ENCODE peak calls at places on chromosomes 16 and 17, in ten cellular contexts. P, K, F, Y, E, G, W, N, V and C are unnamed samples.

GRCh38 chr17:69093279-69093789 is 32.6 kb upstream of the ABCA9 start:
- DNase-seq in P (no peak), K (peak; percentile 32), F (no peak), Y (no peak), E (no peak), G (no peak), W (no peak), N (no peak), V (no peak), C (no peak)

GRCh38 chr17:47720754-47721533 is 12.1 kb upstream of the TBX21 start:
- DNase-seq in P (peak; percentile 60), K (no peak), F (no peak), Y (peak; percentile 71), E (no peak), G (peak; percentile 57), W (no peak), N (peak; percentile 34), V (no peak), C (no peak)

GRCh38 chr17:70110443-70110880 is 35.4 kb downstream of the KCNJ16 start:
- DNase-seq in P (no peak), K (no peak), F (no peak), Y (no peak), E (no peak), G (no peak), W (no peak), N (no peak), V (no peak), C (no peak)

GRCh38 chr17:21394265-21394664 is 18.1 kb downstream of the KCNJ12 start:
- DNase-seq in P (no peak), K (no peak), F (no peak), Y (no peak), E (no peak), G (no peak), W (no peak), N (no peak), V (no peak), C (no peak)

GRCh38 chr16:88430524-88431446 is 22.3 kb upstream of the ZFPM1 start:
- DNase-seq in P (peak; percentile 22), K (no peak), F (no peak), Y (no peak), E (no peak), G (peak; percentile 26), W (no peak), N (no peak), V (peak; percentile 70), C (peak; percentile 66)

GRCh38 chr17:30928584-30928983 is 6.8 kb downstream of the ADAP2 start:
- DNase-seq in P (no peak), K (no peak), F (no peak), Y (no peak), E (no peak), G (no peak), W (no peak), N (no peak), V (no peak), C (no peak)

GRCh38 chr17:69960755-69961154 is 114.3 kb upstream of the KCNJ16 start:
- DNase-seq in P (no peak), K (no peak), F (no peak), Y (no peak), E (no peak), G (no peak), W (no peak), N (no peak), V (no peak), C (no peak)

GRCh38 chr17:3952186-3952585 is 12.1 kb downstream of the ATP2A3 start:
- DNase-seq in P (no peak), K (no peak), F (no peak), Y (no peak), E (no peak), G (no peak), W (no peak), N (no peak), V (no peak), C (no peak)

GRCh38 chr16:49644143-49644460 is 211.8 kb downstream of the ZNF423 start:
- DNase-seq in P (no peak), K (no peak), F (no peak), Y (peak; percentile 63), E (no peak), G (no peak), W (no peak), N (no peak), V (no peak), C (no peak)

GRCh38 chr17:79977161-79977631 is 58.5 kb downstream of the TBC1D16 start:
- DNase-seq in P (no peak), K (no peak), F (no peak), Y (no peak), E (no peak), G (no peak), W (no peak), N (no peak), V (no peak), C (no peak)

GRCh38 chr16:86733526-86734254 is 155.3 kb downstream of the FOXL1 start:
- DNase-seq in P (no peak), K (no peak), F (no peak), Y (no peak), E (no peak), G (no peak), W (no peak), N (no peak), V (no peak), C (no peak)

GRCh38 chr17:49676276-49676868 is 1.5 kb downstream of the SPOP start:
- DNase-seq in P (no peak), K (no peak), F (peak; percentile 20), Y (peak; percentile 58), E (no peak), G (peak; percentile 33), W (no peak), N (no peak), V (peak; percentile 29), C (peak; percentile 80)

GRCh38 chr17:78889525-78889924 is 13.5 kb downstream of the CEP295NL start:
- DNase-seq in P (no peak), K (no peak), F (no peak), Y (no peak), E (no peak), G (no peak), W (no peak), N (no peak), V (peak; percentile 53), C (peak; percentile 50)

GRCh38 chr17:6365187-6365943 is 69.6 kb downstream of the AIPL1 start:
- DNase-seq in P (no peak), K (no peak), F (peak; percentile 64), Y (no peak), E (peak; percentile 20), G (no peak), W (no peak), N (peak; percentile 37), V (no peak), C (no peak)

GRCh38 chr16:12050361-12050760 is 73.8 kb downstream of the SNX29 start:
- DNase-seq in P (no peak), K (no peak), F (no peak), Y (no peak), E (no peak), G (no peak), W (no peak), N (no peak), V (no peak), C (no peak)

GRCh38 chr16:2194852-2195315 is 1.5 kb downstream of the CASKIN1 start:
- DNase-seq in P (peak; percentile 35), K (peak; percentile 67), F (peak; percentile 55), Y (no peak), E (no peak), G (peak; percentile 44), W (no peak), N (no peak), V (peak; percentile 51), C (peak; percentile 50)

GRCh38 chr17:21530311-21530710 is 154.2 kb downstream of the KCNJ12 start:
- DNase-seq in P (no peak), K (no peak), F (no peak), Y (no peak), E (no peak), G (no peak), W (no peak), N (no peak), V (no peak), C (no peak)